ENCODE peak calls at places on chromosome 11, in nine cellular contexts. K is endothelial cell of umbilical vein; I is germinal center; Z is ELR; D is activated CD4-positive, CD25-positive, alpha-beta regulatory T cell treated with anti-CD3 and anti-CD28 coated beads, Interleukin-2, amount 50 U/mL, for 72 hours; S is neural progenitor cell; P is GM04504; Q is GM20000; Y is stimulated activated CD4-positive, alpha-beta T cell treated with anti-CD3 and anti-CD28 coated beads, Interleukin-4, amount 100 ng/mL, for 4 hours. M is an unnamed sample.

GRCh38 chr11:81574301-81574700 is 1159.4 kb downstream of the FAM181B start:
- DNase-seq in K (no peak), I (no peak), Z (no peak), D (no peak), S (no peak), P (no peak), Q (no peak), Y (no peak), M (no peak)

GRCh38 chr11:74272276-74272675 is 39.2 kb downstream of the P4HA3 start:
- DNase-seq in K (no peak), I (no peak), Z (no peak), D (no peak), S (no peak), P (no peak), Q (no peak), Y (no peak), M (no peak)

GRCh38 chr11:17703951-17704350 is 15.4 kb upstream of the MYOD1 start:
- DNase-seq in K (peak), I (peak), Z (peak), D (no peak), S (no peak), P (no peak), Q (no peak), Y (no peak), M (no peak)

GRCh38 chr11:45182902-45183301 is 36.5 kb downstream of the PRDM11 start:
- DNase-seq in K (peak), I (peak), Z (peak), D (no peak), S (peak), P (no peak), Q (no peak), Y (no peak), M (no peak)

GRCh38 chr11:116164843-116165242 is 607.9 kb downstream of the BUD13 start:
- DNase-seq in K (no peak), I (no peak), Z (no peak), D (no peak), S (no peak), P (no peak), Q (no peak), Y (no peak), M (no peak)

GRCh38 chr11:70078095-70078795 is at the start of gene ANO1:
- DNase-seq in K (no peak), I (no peak), Z (no peak), D (no peak), S (peak), P (no peak), Q (no peak), Y (no peak), M (no peak)

GRCh38 chr11:68447015-68447801 is 13.3 kb upstream of the PPP6R3 start:
- DNase-seq in K (peak), I (peak), Z (peak), D (peak), S (peak), P (no peak), Q (peak), Y (peak), M (peak)

GRCh38 chr11:2778630-2779498 is 79.1 kb upstream of the KCNQ1OT1 start:
- DNase-seq in K (peak), I (no peak), Z (no peak), D (peak), S (no peak), P (peak), Q (peak), Y (no peak), M (no peak)

GRCh38 chr11:93727985-93728791 is 13.1 kb downstream of the TAF1D start:
- DNase-seq in K (no peak), I (no peak), Z (peak), D (no peak), S (no peak), P (no peak), Q (no peak), Y (no peak), M (no peak)

GRCh38 chr11:119337581-119338317 is 2.9 kb downstream of the C1QTNF5 start:
- DNase-seq in K (peak), I (no peak), Z (peak), D (no peak), S (peak), P (no peak), Q (no peak), Y (no peak), M (peak)

GRCh38 chr11:133127746-133128145 is 404.6 kb downstream of the OPCML start:
- DNase-seq in K (no peak), I (no peak), Z (no peak), D (no peak), S (no peak), P (no peak), Q (no peak), Y (no peak), M (no peak)

GRCh38 chr11:91790346-91790745 is 434.3 kb upstream of the FAT3 start:
- DNase-seq in K (no peak), I (no peak), Z (no peak), D (no peak), S (peak), P (no peak), Q (no peak), Y (no peak), M (no peak)

GRCh38 chr11:62921573-62922188 is 518 bp upstream of the CHRM1 start:
- DNase-seq in K (no peak), I (no peak), Z (peak), D (no peak), S (peak), P (no peak), Q (no peak), Y (no peak), M (no peak)

GRCh38 chr11:45170484-45170883 is 24.0 kb downstream of the PRDM11 start:
- DNase-seq in K (no peak), I (no peak), Z (no peak), D (no peak), S (no peak), P (no peak), Q (no peak), Y (no peak), M (no peak)